ENCODE peak calls at places on chromosome 12, in five cellular contexts. One of them, this sample, is unnamed.

GRCh38 chr12:50121636-50122035 is 9.6 kb downstream of the COX14 start:
- DNase-seq in epithelial cell of proximal tubule: no peak
- DNase-seq in nephron progenitor cell: no peak
- DNase-seq in GM23338: no peak
- DNase-seq in heart left ventricle: no peak
- DNase-seq in this sample: no peak

GRCh38 chr12:54215990-54216579 is 27.3 kb upstream of the SMUG1 start:
- DNase-seq in epithelial cell of proximal tubule: no peak
- DNase-seq in nephron progenitor cell: no peak
- DNase-seq in GM23338: peak; percentile 78
- DNase-seq in heart left ventricle: peak; percentile 28
- DNase-seq in this sample: no peak

GRCh38 chr12:92065018-92065499 is 80.6 kb downstream of the BTG1 start:
- DNase-seq in heart left ventricle: no peak
- DNase-seq in nephron progenitor cell: no peak
- DNase-seq in epithelial cell of proximal tubule: no peak
- DNase-seq in GM23338: no peak
- DNase-seq in this sample: no peak

GRCh38 chr12:55659486-55660385 is 23.0 kb downstream of the OR10P1 start:
- DNase-seq in heart left ventricle: peak; percentile 69
- DNase-seq in epithelial cell of proximal tubule: no peak
- DNase-seq in nephron progenitor cell: no peak
- DNase-seq in GM23338: peak; percentile 48
- DNase-seq in this sample: no peak

GRCh38 chr12:67161322-67161918 is 107.7 kb upstream of the CAND1 start:
- DNase-seq in epithelial cell of proximal tubule: no peak
- DNase-seq in heart left ventricle: no peak
- DNase-seq in nephron progenitor cell: peak; percentile 25
- DNase-seq in GM23338: peak; percentile 76
- DNase-seq in this sample: no peak

GRCh38 chr12:12683298-12683697 is 12.7 kb downstream of the GPR19 start:
- DNase-seq in epithelial cell of proximal tubule: no peak
- DNase-seq in GM23338: no peak
- DNase-seq in heart left ventricle: no peak
- DNase-seq in nephron progenitor cell: no peak
- DNase-seq in this sample: no peak

GRCh38 chr12:107543841-107544240 is 141.8 kb upstream of the PWP1 start:
- DNase-seq in nephron progenitor cell: no peak
- DNase-seq in GM23338: no peak
- DNase-seq in epithelial cell of proximal tubule: no peak
- DNase-seq in heart left ventricle: no peak
- DNase-seq in this sample: no peak

GRCh38 chr12:115042341-115042740 is 358.4 kb upstream of the TBX3 start:
- DNase-seq in nephron progenitor cell: no peak
- DNase-seq in epithelial cell of proximal tubule: no peak
- DNase-seq in heart left ventricle: no peak
- DNase-seq in GM23338: no peak
- DNase-seq in this sample: no peak

GRCh38 chr12:79686171-79686570 is 4.6 kb downstream of the PAWR start:
- DNase-seq in epithelial cell of proximal tubule: no peak
- DNase-seq in heart left ventricle: no peak
- DNase-seq in nephron progenitor cell: no peak
- DNase-seq in GM23338: no peak
- DNase-seq in this sample: no peak

GRCh38 chr12:131869871-131870418 is 24.5 kb upstream of the ULK1 start:
- DNase-seq in GM23338: no peak
- DNase-seq in heart left ventricle: no peak
- DNase-seq in nephron progenitor cell: no peak
- DNase-seq in epithelial cell of proximal tubule: no peak
- DNase-seq in this sample: no peak

GRCh38 chr12:25187781-25188180 is 7.2 kb downstream of the DNAI7 start:
- DNase-seq in nephron progenitor cell: no peak
- DNase-seq in epithelial cell of proximal tubule: no peak
- DNase-seq in heart left ventricle: no peak
- DNase-seq in GM23338: no peak
- DNase-seq in this sample: no peak

GRCh38 chr12:109962388-109962787 is 33.8 kb downstream of the GIT2 start:
- DNase-seq in heart left ventricle: no peak
- DNase-seq in nephron progenitor cell: no peak
- DNase-seq in GM23338: no peak
- DNase-seq in epithelial cell of proximal tubule: no peak
- DNase-seq in this sample: no peak

GRCh38 chr12:12474931-12475485 is 87.7 kb downstream of the DUSP16 start:
- DNase-seq in heart left ventricle: peak; percentile 23
- DNase-seq in epithelial cell of proximal tubule: no peak
- DNase-seq in nephron progenitor cell: no peak
- DNase-seq in GM23338: no peak
- DNase-seq in this sample: no peak

GRCh38 chr12:117485984-117486839 is 124.8 kb upstream of the NOS1 start:
- DNase-seq in nephron progenitor cell: no peak
- DNase-seq in GM23338: no peak
- DNase-seq in epithelial cell of proximal tubule: no peak
- DNase-seq in heart left ventricle: no peak
- DNase-seq in this sample: no peak

GRCh38 chr12:78966926-78967325 is 102.4 kb downstream of the SYT1 start:
- DNase-seq in GM23338: no peak
- DNase-seq in epithelial cell of proximal tubule: no peak
- DNase-seq in nephron progenitor cell: no peak
- DNase-seq in heart left ventricle: no peak
- DNase-seq in this sample: no peak

GRCh38 chr12:44875954-44876553 is at the start of gene NELL2:
- DNase-seq in heart left ventricle: no peak
- DNase-seq in nephron progenitor cell: peak; percentile 74
- DNase-seq in GM23338: peak; percentile 91
- DNase-seq in epithelial cell of proximal tubule: no peak
- DNase-seq in this sample: no peak

GRCh38 chr12:108495054-108495453 is 20.0 kb upstream of the FICD start:
- DNase-seq in GM23338: peak; percentile 86
- DNase-seq in epithelial cell of proximal tubule: no peak
- DNase-seq in heart left ventricle: no peak
- DNase-seq in nephron progenitor cell: peak; percentile 48
- DNase-seq in this sample: no peak

GRCh38 chr12:65279387-65280112 is 1.1 kb downstream of the MSRB3 start:
- DNase-seq in heart left ventricle: no peak
- DNase-seq in nephron progenitor cell: no peak
- DNase-seq in epithelial cell of proximal tubule: no peak
- DNase-seq in GM23338: no peak
- DNase-seq in this sample: no peak

GRCh38 chr12:53298154-53298553 is 1.3 kb upstream of the MYG1 start:
- DNase-seq in heart left ventricle: no peak
- DNase-seq in epithelial cell of proximal tubule: no peak
- DNase-seq in GM23338: no peak
- DNase-seq in nephron progenitor cell: no peak
- DNase-seq in this sample: no peak

GRCh38 chr12:68837215-68837614 is 29.2 kb downstream of the MDM2 start:
- DNase-seq in nephron progenitor cell: no peak
- DNase-seq in GM23338: no peak
- DNase-seq in heart left ventricle: no peak
- DNase-seq in epithelial cell of proximal tubule: no peak
- DNase-seq in this sample: no peak

GRCh38 chr12:94841904-94842610 is 161.4 kb downstream of the NDUFA12 start:
- DNase-seq in epithelial cell of proximal tubule: no peak
- DNase-seq in GM23338: no peak
- DNase-seq in nephron progenitor cell: no peak
- DNase-seq in heart left ventricle: no peak
- DNase-seq in this sample: no peak

GRCh38 chr12:109053382-109054123 is 1.2 kb downstream of the USP30 start:
- DNase-seq in GM23338: no peak
- DNase-seq in nephron progenitor cell: no peak
- DNase-seq in epithelial cell of proximal tubule: no peak
- DNase-seq in heart left ventricle: no peak
- DNase-seq in this sample: no peak

GRCh38 chr12:120960657-120961056 is 17.7 kb upstream of the HNF1A start:
- DNase-seq in nephron progenitor cell: no peak
- DNase-seq in heart left ventricle: no peak
- DNase-seq in epithelial cell of proximal tubule: peak; percentile 90
- DNase-seq in GM23338: no peak
- DNase-seq in this sample: no peak

GRCh38 chr12:10175849-10176641 is 2.8 kb upstream of the TMEM52B start:
- DNase-seq in epithelial cell of proximal tubule: no peak
- DNase-seq in heart left ventricle: no peak
- DNase-seq in nephron progenitor cell: no peak
- DNase-seq in GM23338: no peak
- DNase-seq in this sample: no peak
- TF ChIP-seq CTCF in epithelial cell of proximal tubule: peak; percentile 15
- TF ChIP-seq CTCF in heart left ventricle: no peak
- TF ChIP-seq CTCF in nephron progenitor cell: no peak
- TF ChIP-seq CTCF in GM23338: no peak
- TF ChIP-seq CTCF in this sample: no peak

DNA sequence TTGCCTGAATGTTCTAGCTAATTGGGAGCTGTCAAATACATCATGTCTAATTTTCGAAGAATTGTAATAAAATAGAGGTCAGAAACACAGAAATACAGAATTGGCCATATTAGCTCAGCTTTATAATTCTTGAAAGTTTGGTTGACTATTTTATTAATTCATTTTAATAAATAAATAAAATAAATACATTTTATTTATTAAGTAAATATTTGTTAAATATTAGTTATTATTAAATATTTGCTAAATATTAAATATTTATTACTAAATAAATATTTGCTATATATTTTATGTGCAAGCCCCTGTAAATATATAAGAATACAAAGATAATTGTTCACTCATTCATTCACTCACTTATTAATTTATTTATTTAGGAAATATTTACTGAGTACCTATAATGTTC is 231.3 kb downstream of the SSPN start:
- DNase-seq in GM23338: no peak
- DNase-seq in nephron progenitor cell: no peak
- DNase-seq in heart left ventricle: no peak
- DNase-seq in epithelial cell of proximal tubule: no peak
- DNase-seq in this sample: no peak
- TF ChIP-seq CTCF in GM23338: no peak
- TF ChIP-seq CTCF in nephron progenitor cell: no peak
- TF ChIP-seq CTCF in heart left ventricle: no peak
- TF ChIP-seq CTCF in epithelial cell of proximal tubule: no peak
- TF ChIP-seq CTCF in this sample: no peak

GRCh38 chr12:102302553-102302952 is 104.9 kb upstream of the PMCH start:
- DNase-seq in epithelial cell of proximal tubule: no peak
- DNase-seq in nephron progenitor cell: no peak
- DNase-seq in GM23338: no peak
- DNase-seq in heart left ventricle: no peak
- DNase-seq in this sample: no peak

GRCh38 chr12:102299731-102300130 is 102.1 kb upstream of the PMCH start:
- DNase-seq in heart left ventricle: no peak
- DNase-seq in epithelial cell of proximal tubule: no peak
- DNase-seq in GM23338: no peak
- DNase-seq in nephron progenitor cell: no peak
- DNase-seq in this sample: no peak

GRCh38 chr12:102298022-102298421 is 100.4 kb upstream of the PMCH start:
- DNase-seq in GM23338: no peak
- DNase-seq in heart left ventricle: no peak
- DNase-seq in epithelial cell of proximal tubule: no peak
- DNase-seq in nephron progenitor cell: no peak
- DNase-seq in this sample: no peak

GRCh38 chr12:102301547-102301946 is 103.9 kb upstream of the PMCH start:
- DNase-seq in heart left ventricle: no peak
- DNase-seq in epithelial cell of proximal tubule: no peak
- DNase-seq in GM23338: no peak
- DNase-seq in nephron progenitor cell: no peak
- DNase-seq in this sample: no peak

DNA sequence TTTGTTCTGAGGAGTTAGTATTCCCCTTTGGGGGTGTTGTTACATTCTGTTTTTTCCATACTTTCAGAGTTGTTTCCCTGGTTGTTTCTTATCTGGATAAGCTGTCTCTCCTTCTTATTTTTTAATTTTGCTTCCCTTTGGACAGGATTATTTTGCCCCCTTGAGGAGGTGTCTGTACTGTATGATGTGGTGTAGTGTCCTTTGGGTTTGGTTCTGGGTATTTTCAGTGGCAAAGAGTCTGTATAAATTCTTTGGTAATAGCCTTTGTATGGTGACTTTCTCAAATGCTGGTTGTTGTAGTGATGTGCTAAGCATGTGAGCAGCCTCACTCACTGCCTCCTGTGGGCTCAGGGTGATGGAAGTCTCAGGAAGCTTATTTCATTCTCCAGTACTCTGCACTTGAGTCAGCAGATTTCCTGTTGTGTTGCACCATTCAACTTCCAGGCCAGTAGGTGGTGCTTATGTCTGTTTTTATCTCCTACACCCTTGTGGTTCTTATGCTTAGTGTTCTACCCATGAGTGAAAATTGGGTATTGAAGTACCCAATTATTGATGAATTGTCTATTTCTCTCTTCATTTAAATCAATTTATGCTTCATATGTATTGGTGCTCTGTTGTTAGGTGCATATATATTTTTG is 103.3 kb upstream of the PMCH start:
- DNase-seq in nephron progenitor cell: no peak
- DNase-seq in heart left ventricle: no peak
- DNase-seq in GM23338: peak; percentile 79
- DNase-seq in epithelial cell of proximal tubule: peak; percentile 31
- DNase-seq in this sample: no peak
- TF ChIP-seq CTCF in nephron progenitor cell: no peak
- TF ChIP-seq CTCF in heart left ventricle: no peak
- TF ChIP-seq CTCF in GM23338: peak; percentile 71
- TF ChIP-seq CTCF in epithelial cell of proximal tubule: peak; percentile 67
- TF ChIP-seq CTCF in this sample: peak; percentile 43

GRCh38 chr12:28568709-28569108 is 378.5 kb downstream of the CCDC91 start:
- DNase-seq in GM23338: no peak
- DNase-seq in epithelial cell of proximal tubule: no peak
- DNase-seq in nephron progenitor cell: no peak
- DNase-seq in heart left ventricle: no peak
- DNase-seq in this sample: no peak
- TF ChIP-seq CTCF in GM23338: no peak
- TF ChIP-seq CTCF in epithelial cell of proximal tubule: no peak
- TF ChIP-seq CTCF in nephron progenitor cell: no peak
- TF ChIP-seq CTCF in heart left ventricle: no peak
- TF ChIP-seq CTCF in this sample: no peak

GRCh38 chr12:41936333-41936732 is 208.3 kb downstream of the GXYLT1 start:
- DNase-seq in GM23338: peak; percentile 33
- DNase-seq in heart left ventricle: no peak
- DNase-seq in epithelial cell of proximal tubule: no peak
- DNase-seq in nephron progenitor cell: no peak
- DNase-seq in this sample: no peak
- TF ChIP-seq CTCF in GM23338: peak; percentile 37
- TF ChIP-seq CTCF in heart left ventricle: no peak
- TF ChIP-seq CTCF in epithelial cell of proximal tubule: no peak
- TF ChIP-seq CTCF in nephron progenitor cell: no peak
- TF ChIP-seq CTCF in this sample: no peak

DNA sequence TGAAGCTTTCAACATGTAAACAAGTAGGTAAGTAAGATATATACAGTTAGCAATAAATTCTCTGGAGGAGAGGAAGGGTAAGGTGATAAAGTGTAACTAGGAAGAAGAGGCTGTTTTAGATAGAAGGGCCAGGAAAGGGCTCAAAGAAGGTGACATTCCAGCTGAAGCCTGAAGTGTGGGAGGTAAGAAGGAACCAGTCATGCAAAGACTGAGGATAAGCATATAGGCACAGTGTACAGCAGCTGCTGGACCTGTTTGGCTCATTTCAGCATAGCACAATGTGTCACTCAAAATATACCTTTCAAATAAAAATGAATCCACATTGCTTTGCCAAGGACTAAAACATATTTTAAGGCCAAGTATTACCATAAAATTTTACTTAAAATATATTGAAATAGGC is 28.6 kb upstream of the ARL1 start:
- DNase-seq in epithelial cell of proximal tubule: no peak
- DNase-seq in nephron progenitor cell: no peak
- DNase-seq in GM23338: no peak
- DNase-seq in heart left ventricle: no peak
- DNase-seq in this sample: no peak
- TF ChIP-seq CTCF in epithelial cell of proximal tubule: no peak
- TF ChIP-seq CTCF in nephron progenitor cell: no peak
- TF ChIP-seq CTCF in GM23338: no peak
- TF ChIP-seq CTCF in heart left ventricle: no peak
- TF ChIP-seq CTCF in this sample: no peak

GRCh38 chr12:15879413-15879812 is 2.8 kb upstream of the STRAP start:
- DNase-seq in GM23338: no peak
- DNase-seq in nephron progenitor cell: no peak
- DNase-seq in epithelial cell of proximal tubule: no peak
- DNase-seq in heart left ventricle: no peak
- DNase-seq in this sample: no peak
- TF ChIP-seq CTCF in GM23338: no peak
- TF ChIP-seq CTCF in nephron progenitor cell: no peak
- TF ChIP-seq CTCF in epithelial cell of proximal tubule: no peak
- TF ChIP-seq CTCF in heart left ventricle: no peak
- TF ChIP-seq CTCF in this sample: no peak

This sample was measured in osteocyte.